ENCODE peak calls at places on chromosomes 3 and 15, in nine cellular contexts. I is naive thymus-derived CD8-positive, alpha-beta T cell; K is C1 segment of cervical spinal cord; W is GM12865; M is GM13977; X is non-pigmented ciliary epithelial cell; Y is globus pallidus; Z is iris pigment epithelial cell; L is adipocyte. G is an unnamed sample.

GRCh38 chr3:196192036-196193001 is 18.9 kb downstream of the ZDHHC19 start:
- DNase-seq in Z (no peak), K (no peak), M (peak), Y (no peak), I (no peak), W (peak), X (no peak), L (no peak), G (peak)

GRCh38 chr3:159123877-159124276 is 322.0 kb downstream of the MFSD1 start:
- DNase-seq in Z (no peak), L (no peak), I (no peak), Y (no peak), W (no peak), M (no peak), X (no peak), K (no peak), G (no peak)

GRCh38 chr3:12568747-12569146 is 11.9 kb downstream of the MKRN2 start:
- DNase-seq in Y (no peak), X (no peak), L (no peak), Z (no peak), K (no peak), M (no peak), I (no peak), W (no peak), G (no peak)

GRCh38 chr15:33825453-33825852 is 142.8 kb upstream of the CHRM5 start:
- DNase-seq in W (no peak), X (no peak), Y (no peak), M (no peak), L (no peak), K (no peak), Z (no peak), I (no peak), G (no peak)

GRCh38 chr3:16476636-16477035 is 36.9 kb downstream of the RFTN1 start:
- DNase-seq in Z (peak), W (no peak), X (peak), I (no peak), M (no peak), Y (no peak), K (no peak), L (peak), G (no peak)

GRCh38 chr15:90084876-90085423 is 17.3 kb downstream of the IDH2 start:
- DNase-seq in I (no peak), W (no peak), Y (no peak), Z (no peak), X (no peak), M (no peak), K (no peak), L (no peak), G (no peak)

GRCh38 chr3:113212155-113212844 is 943 bp downstream of the BOC start:
- DNase-seq in M (no peak), K (no peak), W (no peak), I (no peak), Z (peak), L (peak), X (no peak), Y (no peak), G (peak)

GRCh38 chr3:36707623-36708409 is 56.5 kb downstream of the DCLK3 start:
- DNase-seq in M (no peak), I (no peak), K (no peak), X (no peak), Y (no peak), L (no peak), Z (peak), W (peak), G (peak)

GRCh38 chr15:84840741-84841429 is 23.7 kb downstream of the ALPK3 start:
- DNase-seq in X (no peak), M (no peak), K (no peak), Z (peak), I (no peak), W (no peak), Y (no peak), L (peak), G (peak)

GRCh38 chr3:102078864-102079808 is 229.8 kb downstream of the NFKBIZ start:
- DNase-seq in I (no peak), M (no peak), K (no peak), L (no peak), Y (no peak), X (no peak), W (no peak), Z (no peak), G (no peak)

GRCh38 chr3:119796785-119797184 is 14.9 kb downstream of the NR1I2 start:
- DNase-seq in K (no peak), W (no peak), Y (no peak), Z (no peak), I (no peak), X (no peak), M (no peak), L (no peak), G (no peak)

GRCh38 chr3:120472121-120472844 is 21.5 kb upstream of the FSTL1 start:
- DNase-seq in Z (peak), K (no peak), M (no peak), Y (no peak), W (no peak), I (no peak), X (no peak), L (no peak), G (no peak)

GRCh38 chr3:138371070-138371950 is 22.9 kb downstream of the MRAS start:
- DNase-seq in W (peak), Y (no peak), L (no peak), K (no peak), Z (no peak), I (no peak), X (no peak), M (peak), G (peak)

GRCh38 chr3:128425142-128425845 is 41.4 kb downstream of the DNAJB8 start:
- DNase-seq in Y (no peak), M (no peak), X (no peak), L (no peak), I (no peak), K (no peak), W (no peak), Z (no peak), G (no peak)

GRCh38 chr15:20356444-20357138 is 185.0 kb downstream of the GOLGA6L6 start:
- DNase-seq in Z (no peak), Y (peak), M (peak), W (peak), I (peak), L (peak), K (no peak), X (no peak), G (peak)

GRCh38 chr3:177179281-177180067 is 17.8 kb downstream of the TBL1XR1 start:
- DNase-seq in I (no peak), K (no peak), X (no peak), L (no peak), Y (no peak), W (no peak), M (no peak), Z (no peak), G (no peak)

GRCh38 chr15:59372352-59373211 is at the start of gene MYO1E:
- DNase-seq in X (peak), W (peak), L (peak), I (no peak), K (peak), Y (peak), M (peak), Z (peak), G (peak)

GRCh38 chr3:29925150-29925549 is 644.3 kb downstream of the RBMS3 start:
- DNase-seq in W (no peak), Z (no peak), K (no peak), X (no peak), Y (no peak), I (no peak), M (no peak), L (no peak), G (no peak)

GRCh38 chr3:139574026-139574947 is 34.7 kb upstream of the RBP1 start:
- DNase-seq in Y (no peak), W (no peak), I (no peak), X (no peak), M (no peak), L (no peak), K (no peak), Z (peak), G (no peak)

GRCh38 chr3:170355738-170356595 is 1.5 kb upstream of the SKIL start:
- DNase-seq in W (peak), Z (peak), K (peak), I (no peak), X (no peak), L (peak), Y (peak), M (peak), G (peak)

GRCh38 chr15:22967084-22967770 is 12.9 kb downstream of the CYFIP1 start:
- DNase-seq in L (no peak), W (no peak), M (no peak), Y (no peak), K (no peak), X (no peak), I (no peak), Z (no peak), G (no peak)

GRCh38 chr3:2915826-2916225 is 194.3 kb downstream of the IL5RA start:
- DNase-seq in K (no peak), W (no peak), Y (no peak), M (no peak), X (no peak), L (no peak), I (no peak), Z (no peak), G (no peak)

GRCh38 chr3:111072016-111072891 is 638 bp downstream of the NECTIN3 start:
- DNase-seq in Z (peak), L (peak), W (no peak), K (peak), Y (peak), X (no peak), M (no peak), I (peak), G (no peak)

GRCh38 chr3:12990781-12991480 is 82.3 kb downstream of the IQSEC1 start:
- DNase-seq in I (no peak), X (peak), Y (no peak), K (no peak), L (peak), M (no peak), Z (peak), W (no peak), G (no peak)

GRCh38 chr3:102025568-102025967 is 176.3 kb downstream of the NFKBIZ start:
- DNase-seq in I (no peak), M (no peak), Z (no peak), W (no peak), K (no peak), Y (no peak), L (no peak), X (no peak), G (no peak)

GRCh38 chr3:66938338-66938963 is 59.7 kb upstream of the KBTBD8 start:
- DNase-seq in W (peak), L (peak), K (peak), I (no peak), X (peak), Y (peak), Z (peak), M (peak), G (peak)

GRCh38 chr3:161148832-161149475 is 43.8 kb upstream of the B3GALNT1 start:
- DNase-seq in Z (peak), X (peak), I (no peak), K (no peak), M (no peak), L (no peak), W (no peak), Y (no peak), G (peak)

GRCh38 chr3:10553586-10554235 is 48.3 kb upstream of the ATP2B2 start:
- DNase-seq in L (no peak), Z (no peak), X (no peak), K (no peak), M (no peak), Y (peak), I (no peak), W (no peak), G (peak)

GRCh38 chr3:106428565-106428994 is 559.8 kb upstream of the CBLB start:
- DNase-seq in K (no peak), Y (no peak), X (peak), Z (peak), W (no peak), L (peak), I (no peak), M (no peak), G (peak)

GRCh38 chr15:84886211-84886983 is 1.9 kb downstream of the SLC28A1 start:
- DNase-seq in Y (no peak), M (no peak), K (no peak), I (no peak), L (no peak), W (no peak), Z (no peak), X (no peak), G (no peak)

GRCh38 chr15:48641416-48641815 is 4.1 kb downstream of the FBN1 start:
- DNase-seq in K (no peak), M (no peak), X (no peak), Y (peak), W (peak), Z (peak), I (no peak), L (peak), G (peak)

GRCh38 chr3:28207000-28207733 is 34.3 kb upstream of the CMC1 start:
- DNase-seq in K (no peak), L (no peak), W (no peak), I (no peak), Y (no peak), Z (no peak), X (no peak), M (no peak), G (no peak)